ENCODE peak calls at places on chromosome 5, in four cellular contexts. E, F, T and U are unnamed samples.

GRCh38 chr5:178941361-178941760 is 363 bp downstream of the ZNF454 start:
- DNase-seq in E (no peak), F (no peak), T (no peak), U (no peak)

GRCh38 chr5:41821051-41821450 is 49.2 kb downstream of the OXCT1 start:
- DNase-seq in E (no peak), F (no peak), T (no peak), U (no peak)

GRCh38 chr5:109027983-109028607 is 280.4 kb downstream of the FER start:
- DNase-seq in E (no peak), F (no peak), T (no peak), U (no peak)

GRCh38 chr5:167916261-167916660 is 375.2 kb upstream of the WWC1 start:
- DNase-seq in E (no peak), F (no peak), T (no peak), U (no peak)

GRCh38 chr5:153938131-153938842 is 100.4 kb downstream of the FAM114A2 start:
- DNase-seq in E (no peak), F (no peak), T (no peak), U (no peak)

GRCh38 chr5:91271999-91272398 is 111.1 kb downstream of the ARRDC3 start:
- DNase-seq in E (no peak), F (no peak), T (no peak), U (no peak)

GRCh38 chr5:151155149-151155776 is 2.3 kb downstream of the ANXA6 start:
- DNase-seq in E (no peak), F (no peak), T (no peak), U (no peak)

GRCh38 chr5:14714706-14715105 is 50.2 kb downstream of the OTULIN start:
- DNase-seq in E (no peak), F (no peak), T (no peak), U (no peak)

GRCh38 chr5:53481887-53482716 is 1.7 kb downstream of the FST start:
- DNase-seq in E (peak; percentile 58), F (peak; percentile 30), T (peak; percentile 65), U (peak; percentile 32)

GRCh38 chr5:100311811-100312210 is 223.4 kb upstream of the FAM174A start:
- DNase-seq in E (no peak), F (no peak), T (no peak), U (no peak)

GRCh38 chr5:142717582-142718215 is 31.8 kb upstream of the FGF1 start:
- DNase-seq in E (peak; percentile 52), F (no peak), T (peak; percentile 64), U (no peak)

GRCh38 chr5:155728857-155729683 is 597.9 kb upstream of the SGCD start:
- DNase-seq in E (no peak), F (no peak), T (peak; percentile 25), U (no peak)

GRCh38 chr5:146919304-146919703 is 40.7 kb upstream of the PPP2R2B start:
- DNase-seq in E (no peak), F (no peak), T (no peak), U (no peak)

GRCh38 chr5:135012951-135013391 is 21.1 kb downstream of the PITX1 start:
- DNase-seq in E (no peak), F (no peak), T (no peak), U (no peak)

DNA sequence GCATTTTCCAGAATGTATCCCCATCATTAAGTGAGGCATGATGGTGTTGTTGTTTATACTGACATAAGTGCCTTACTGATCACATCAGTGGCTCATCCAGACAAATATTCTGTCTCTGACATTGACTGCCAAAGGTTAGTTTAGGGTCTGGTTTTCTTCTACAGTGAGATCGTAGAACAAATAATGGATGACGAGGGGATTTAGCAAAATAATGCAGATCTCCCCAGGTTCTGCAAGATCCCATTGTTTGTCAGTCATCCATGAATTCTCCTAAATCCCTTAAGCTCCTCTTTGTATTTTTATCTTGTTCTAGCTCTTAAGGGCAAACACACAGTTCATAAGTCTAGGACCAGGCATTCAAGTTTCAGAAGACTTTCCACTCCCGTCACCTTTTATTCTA is 93.1 kb upstream of the DHFR start:
- DNase-seq in E (no peak), F (no peak), T (no peak), U (no peak)
- TF ChIP-seq ELF1 in E (no peak), F (no peak), T (no peak), U (no peak)

GRCh38 chr5:113489299-113489698 is 1.0 kb upstream of the MCC start:
- DNase-seq in E (peak; percentile 57), F (no peak), T (peak; percentile 22), U (peak; percentile 89)
- TF ChIP-seq YY1 in E (no peak), F (no peak), T (peak; percentile 40), U (peak; percentile 56)

DNA sequence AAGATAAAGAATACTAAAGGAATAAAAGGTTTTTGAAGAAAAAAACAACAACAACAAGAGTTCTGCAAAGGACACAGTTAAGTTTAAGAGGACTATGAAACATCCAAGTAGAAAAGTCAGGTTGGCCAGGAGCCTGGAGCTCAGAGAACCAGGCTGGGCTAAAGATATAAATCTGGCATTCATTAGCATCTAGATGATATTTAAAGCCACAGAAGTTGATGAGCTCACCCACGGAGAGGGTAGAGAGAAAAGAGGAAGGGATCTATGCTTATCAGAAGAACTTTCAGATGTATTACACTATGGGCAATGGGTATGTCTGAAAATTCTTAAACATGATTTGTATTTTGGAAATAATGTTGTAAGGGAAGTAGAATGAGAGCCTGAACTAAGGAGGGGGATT is 9.9 kb downstream of the MIER3 start:
- DNase-seq in E (no peak), F (no peak), T (peak; percentile 12), U (no peak)
- TF ChIP-seq SIN3A in E (no peak), F (no peak), T (no peak), U (no peak)

GRCh38 chr5:106097308-106097707 is 1573.4 kb downstream of the EFNA5 start:
- DNase-seq in E (no peak), F (no peak), T (no peak), U (no peak)

GRCh38 chr5:106093149-106093548 is 1577.6 kb downstream of the EFNA5 start:
- DNase-seq in E (no peak), F (no peak), T (no peak), U (no peak)

GRCh38 chr5:106094836-106095235 is 1575.9 kb downstream of the EFNA5 start:
- DNase-seq in E (no peak), F (no peak), T (peak; percentile 10), U (no peak)

GRCh38 chr5:106092455-106092854 is 1578.3 kb downstream of the EFNA5 start:
- DNase-seq in E (no peak), F (no peak), T (no peak), U (no peak)

GRCh38 chr5:106094128-106094726 is 1576.5 kb downstream of the EFNA5 start:
- DNase-seq in E (no peak), F (no peak), T (peak; percentile 40), U (no peak)
- TF ChIP-seq ELF1 in E (no peak), F (no peak), T (no peak), U (no peak)

DNA sequence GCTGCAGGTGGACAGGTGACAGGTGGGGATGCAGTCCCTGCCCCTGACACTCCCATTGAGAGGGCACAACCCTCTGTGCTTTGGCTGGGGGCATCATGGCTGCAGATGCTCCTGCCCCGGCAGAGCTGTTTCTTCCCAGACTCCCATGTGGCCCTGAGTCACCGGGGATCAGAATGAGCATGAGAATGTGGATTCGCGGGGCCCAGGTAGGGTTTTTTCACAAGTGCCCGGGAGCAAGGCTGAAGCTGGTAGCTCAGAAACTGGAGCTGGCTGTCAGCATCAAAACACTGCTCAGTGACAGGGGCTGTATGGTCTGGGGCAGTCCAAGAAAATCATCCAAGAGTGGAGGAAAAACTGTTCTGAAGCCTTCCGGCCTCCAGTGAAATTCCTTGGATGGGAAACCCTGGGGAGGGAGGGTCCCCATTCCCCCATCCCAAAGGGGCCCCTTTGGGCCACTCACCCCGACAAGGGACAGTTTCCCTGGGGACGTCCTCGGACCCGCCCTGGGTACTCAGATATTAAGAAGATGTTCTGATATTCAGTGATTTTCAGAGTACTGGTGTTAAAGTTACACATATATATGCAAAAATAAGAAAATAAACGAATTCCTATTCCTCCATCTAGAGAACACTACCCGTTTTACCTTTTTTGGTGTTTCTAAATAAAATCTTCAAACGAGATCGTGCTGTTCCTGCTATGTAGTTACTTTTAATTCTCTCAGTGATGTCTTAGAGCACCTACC is 120.1 kb upstream of the LPCAT1 start:
- DNase-seq in E (no peak), F (no peak), T (peak; percentile 23), U (no peak)
- TF ChIP-seq YY1 in E (no peak), F (no peak), T (no peak), U (no peak)

GRCh38 chr5:68464424-68464823 is 248.9 kb downstream of the PIK3R1 start:
- DNase-seq in E (no peak), F (no peak), T (no peak), U (no peak)
- TF ChIP-seq SIN3A in E (no peak), F (no peak), T (no peak), U (no peak)

GRCh38 chr5:115343855-115344254 is 47.4 kb upstream of the CCDC112 start:
- DNase-seq in E (peak; percentile 12), F (no peak), T (no peak), U (no peak)
- TF ChIP-seq ELF1 in E (no peak), F (no peak), T (no peak), U (no peak)

GRCh38 chr5:171595401-171595800 is 176.0 kb downstream of the FGF18 start:
- DNase-seq in E (no peak), F (no peak), T (no peak), U (no peak)

GRCh38 chr5:171595801-171596231 is 176.4 kb downstream of the FGF18 start:
- DNase-seq in E (peak; percentile 4), F (no peak), T (no peak), U (no peak)

GRCh38 chr5:171599396-171599795 is 179.9 kb downstream of the FGF18 start:
- DNase-seq in E (no peak), F (no peak), T (no peak), U (no peak)

GRCh38 chr5:171598279-171599152 is 179.1 kb downstream of the FGF18 start:
- DNase-seq in E (no peak), F (no peak), T (no peak), U (no peak)

GRCh38 chr5:171596391-171596878 is 177.0 kb downstream of the FGF18 start:
- DNase-seq in E (no peak), F (no peak), T (no peak), U (no peak)
- TF ChIP-seq YY1 in E (no peak), F (no peak), T (no peak), U (no peak)

GRCh38 chr5:139664727-139665351 is 16.7 kb downstream of the CXXC5 start:
- DNase-seq in E (no peak), F (no peak), T (peak; percentile 83), U (no peak)
- TF ChIP-seq SIN3A in E (no peak), F (no peak), T (no peak), U (no peak)